ENCODE peak calls at places on chromosomes 16 and 17, in nine cellular contexts. One of them, this sample, is unnamed.

GRCh38 chr16:81818514-81819304 is 39.6 kb downstream of the PLCG2 start:
- DNase-seq in fibroblast of lung: no peak
- DNase-seq in lower lobe of right lung: no peak
- DNase-seq in fibroblast of mammary gland: no peak
- DNase-seq in transverse colon: no peak
- DNase-seq in dorsolateral prefrontal cortex: no peak
- DNase-seq in brain microvascular endothelial cell: no peak
- DNase-seq in tibial nerve: no peak
- DNase-seq in gastrocnemius medialis: no peak
- DNase-seq in this sample: no peak

GRCh38 chr16:70759666-70760065 is 41.3 kb downstream of the VAC14 start:
- DNase-seq in fibroblast of lung: no peak
- DNase-seq in lower lobe of right lung: no peak
- DNase-seq in fibroblast of mammary gland: no peak
- DNase-seq in transverse colon: no peak
- DNase-seq in dorsolateral prefrontal cortex: no peak
- DNase-seq in brain microvascular endothelial cell: no peak
- DNase-seq in tibial nerve: no peak
- DNase-seq in gastrocnemius medialis: no peak
- DNase-seq in this sample: no peak

GRCh38 chr17:36936455-36936934 is 780 bp upstream of the LHX1 start:
- DNase-seq in fibroblast of lung: no peak
- DNase-seq in lower lobe of right lung: no peak
- DNase-seq in fibroblast of mammary gland: no peak
- DNase-seq in transverse colon: no peak
- DNase-seq in dorsolateral prefrontal cortex: no peak
- DNase-seq in brain microvascular endothelial cell: no peak
- DNase-seq in tibial nerve: no peak
- DNase-seq in gastrocnemius medialis: no peak
- DNase-seq in this sample: peak; percentile 36

GRCh38 chr17:35714988-35715387 is 16.5 kb upstream of the RASL10B start:
- DNase-seq in fibroblast of lung: no peak
- DNase-seq in lower lobe of right lung: no peak
- DNase-seq in fibroblast of mammary gland: no peak
- DNase-seq in transverse colon: no peak
- DNase-seq in dorsolateral prefrontal cortex: no peak
- DNase-seq in brain microvascular endothelial cell: no peak
- DNase-seq in tibial nerve: no peak
- DNase-seq in gastrocnemius medialis: no peak
- DNase-seq in this sample: no peak

GRCh38 chr17:10754109-10754508 is 24.3 kb upstream of the TMEM220 start:
- DNase-seq in fibroblast of lung: peak; percentile 16
- DNase-seq in lower lobe of right lung: no peak
- DNase-seq in fibroblast of mammary gland: peak; percentile 41
- DNase-seq in transverse colon: peak; percentile 63
- DNase-seq in dorsolateral prefrontal cortex: no peak
- DNase-seq in brain microvascular endothelial cell: peak; percentile 6
- DNase-seq in tibial nerve: no peak
- DNase-seq in gastrocnemius medialis: no peak
- DNase-seq in this sample: peak; percentile 46

GRCh38 chr16:11877374-11877773 is 26.0 kb upstream of the RSL1D1 start:
- DNase-seq in fibroblast of lung: peak; percentile 15
- DNase-seq in lower lobe of right lung: no peak
- DNase-seq in fibroblast of mammary gland: peak; percentile 41
- DNase-seq in transverse colon: no peak
- DNase-seq in dorsolateral prefrontal cortex: no peak
- DNase-seq in brain microvascular endothelial cell: no peak
- DNase-seq in tibial nerve: no peak
- DNase-seq in gastrocnemius medialis: no peak
- DNase-seq in this sample: no peak

GRCh38 chr17:39486242-39486641 is 25.0 kb downstream of the CDK12 start:
- DNase-seq in fibroblast of lung: peak; percentile 70
- DNase-seq in lower lobe of right lung: no peak
- DNase-seq in fibroblast of mammary gland: peak; percentile 66
- DNase-seq in transverse colon: no peak
- DNase-seq in dorsolateral prefrontal cortex: no peak
- DNase-seq in brain microvascular endothelial cell: peak; percentile 41
- DNase-seq in tibial nerve: no peak
- DNase-seq in gastrocnemius medialis: no peak
- DNase-seq in this sample: no peak

GRCh38 chr17:2710804-2711607 is 558 bp downstream of the CLUH start:
- DNase-seq in fibroblast of lung: no peak
- DNase-seq in lower lobe of right lung: peak; percentile 64
- DNase-seq in fibroblast of mammary gland: no peak
- DNase-seq in transverse colon: peak; percentile 41
- DNase-seq in dorsolateral prefrontal cortex: no peak
- DNase-seq in brain microvascular endothelial cell: no peak
- DNase-seq in tibial nerve: no peak
- DNase-seq in gastrocnemius medialis: peak; percentile 39
- DNase-seq in this sample: no peak

GRCh38 chr16:84986102-84986501 is 25.2 kb downstream of the ZDHHC7 start:
- DNase-seq in fibroblast of lung: no peak
- DNase-seq in lower lobe of right lung: peak; percentile 37
- DNase-seq in fibroblast of mammary gland: no peak
- DNase-seq in transverse colon: no peak
- DNase-seq in dorsolateral prefrontal cortex: peak; percentile 53
- DNase-seq in brain microvascular endothelial cell: no peak
- DNase-seq in tibial nerve: no peak
- DNase-seq in gastrocnemius medialis: no peak
- DNase-seq in this sample: no peak

GRCh38 chr16:84986879-84987278 is 24.5 kb downstream of the ZDHHC7 start:
- DNase-seq in fibroblast of lung: no peak
- DNase-seq in lower lobe of right lung: peak; percentile 8
- DNase-seq in fibroblast of mammary gland: no peak
- DNase-seq in transverse colon: no peak
- DNase-seq in dorsolateral prefrontal cortex: no peak
- DNase-seq in brain microvascular endothelial cell: no peak
- DNase-seq in tibial nerve: no peak
- DNase-seq in gastrocnemius medialis: no peak
- DNase-seq in this sample: no peak

GRCh38 chr16:84989791-84990620 is 21.3 kb downstream of the ZDHHC7 start:
- DNase-seq in fibroblast of lung: no peak
- DNase-seq in lower lobe of right lung: peak; percentile 33
- DNase-seq in fibroblast of mammary gland: no peak
- DNase-seq in transverse colon: no peak
- DNase-seq in dorsolateral prefrontal cortex: no peak
- DNase-seq in brain microvascular endothelial cell: no peak
- DNase-seq in tibial nerve: no peak
- DNase-seq in gastrocnemius medialis: no peak
- DNase-seq in this sample: no peak

GRCh38 chr16:84990782-84991181 is 20.6 kb downstream of the ZDHHC7 start:
- DNase-seq in fibroblast of lung: no peak
- DNase-seq in lower lobe of right lung: peak; percentile 36
- DNase-seq in fibroblast of mammary gland: no peak
- DNase-seq in transverse colon: no peak
- DNase-seq in dorsolateral prefrontal cortex: no peak
- DNase-seq in brain microvascular endothelial cell: no peak
- DNase-seq in tibial nerve: no peak
- DNase-seq in gastrocnemius medialis: no peak
- DNase-seq in this sample: no peak

GRCh38 chr16:84988328-84989080 is 22.8 kb downstream of the ZDHHC7 start:
- DNase-seq in fibroblast of lung: no peak
- DNase-seq in lower lobe of right lung: peak; percentile 38
- DNase-seq in fibroblast of mammary gland: no peak
- DNase-seq in transverse colon: no peak
- DNase-seq in dorsolateral prefrontal cortex: no peak
- DNase-seq in brain microvascular endothelial cell: no peak
- DNase-seq in tibial nerve: no peak
- DNase-seq in gastrocnemius medialis: no peak
- DNase-seq in this sample: no peak
- TF ChIP-seq CTCF in fibroblast of lung: no peak
- TF ChIP-seq CTCF in lower lobe of right lung: no peak
- TF ChIP-seq CTCF in fibroblast of mammary gland: no peak
- TF ChIP-seq CTCF in transverse colon: no peak
- TF ChIP-seq CTCF in dorsolateral prefrontal cortex: no peak
- TF ChIP-seq CTCF in brain microvascular endothelial cell: peak; percentile 23
- TF ChIP-seq CTCF in tibial nerve: no peak
- TF ChIP-seq CTCF in gastrocnemius medialis: no peak
- TF ChIP-seq CTCF in this sample: no peak

DNA sequence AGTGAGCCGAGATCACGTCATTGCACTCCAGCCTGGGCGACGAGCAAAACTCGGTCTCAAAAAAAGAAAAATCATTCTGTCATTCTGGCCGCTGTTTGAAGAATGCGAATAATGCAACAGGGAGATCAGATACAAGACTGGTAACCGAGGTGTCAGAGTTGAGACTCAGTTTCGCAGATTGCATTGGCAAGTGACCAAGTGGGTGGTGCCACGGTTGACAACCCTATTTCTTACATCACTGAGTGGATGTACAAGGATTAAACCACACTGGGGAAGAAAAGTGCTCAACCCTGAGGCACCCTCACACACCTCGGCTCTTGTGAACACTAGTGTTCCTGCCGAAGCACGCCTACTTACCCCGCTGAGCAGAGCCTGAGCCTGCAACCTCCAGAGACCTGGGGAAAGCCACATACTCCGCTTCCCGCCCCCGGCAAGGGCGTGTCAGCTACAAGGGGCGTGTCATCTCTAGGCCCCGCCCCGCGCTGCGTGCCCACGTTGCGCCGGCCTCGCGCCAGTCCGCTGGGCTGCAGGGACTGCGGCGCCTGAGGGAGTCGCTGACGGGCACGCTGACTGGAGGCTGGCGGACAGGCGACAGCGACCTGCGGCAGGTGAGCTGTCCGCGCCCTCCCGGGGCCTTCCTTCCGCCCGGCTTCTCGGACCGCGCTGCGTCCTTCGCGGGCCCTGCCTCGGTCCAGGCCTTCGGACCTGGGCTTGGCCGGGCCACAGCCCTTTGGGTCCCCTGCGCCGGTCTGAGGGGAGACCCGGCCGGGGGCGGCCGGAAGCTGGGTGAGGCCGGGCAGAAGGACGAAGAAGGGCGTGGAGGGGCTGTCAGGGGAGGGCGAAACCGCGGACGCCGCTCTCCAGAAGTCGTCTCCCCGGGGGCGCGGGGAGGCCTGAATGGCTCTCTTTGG is at the start of gene HMOX2:
- DNase-seq in fibroblast of lung: peak; percentile 87
- DNase-seq in lower lobe of right lung: peak; percentile 95
- DNase-seq in fibroblast of mammary gland: peak; percentile 88
- DNase-seq in transverse colon: peak; percentile 96
- DNase-seq in dorsolateral prefrontal cortex: peak; percentile 93
- DNase-seq in brain microvascular endothelial cell: peak; percentile 86
- DNase-seq in tibial nerve: peak; percentile 86
- DNase-seq in gastrocnemius medialis: peak; percentile 91
- DNase-seq in this sample: peak; percentile 98
- TF ChIP-seq CTCF in fibroblast of lung: peak; percentile 34
- TF ChIP-seq CTCF in lower lobe of right lung: peak; percentile 58
- TF ChIP-seq CTCF in fibroblast of mammary gland: no peak
- TF ChIP-seq CTCF in transverse colon: peak; percentile 37
- TF ChIP-seq CTCF in dorsolateral prefrontal cortex: no peak
- TF ChIP-seq CTCF in brain microvascular endothelial cell: peak; percentile 38
- TF ChIP-seq CTCF in tibial nerve: peak; percentile 45
- TF ChIP-seq CTCF in gastrocnemius medialis: no peak
- TF ChIP-seq CTCF in this sample: peak; percentile 63

DNA sequence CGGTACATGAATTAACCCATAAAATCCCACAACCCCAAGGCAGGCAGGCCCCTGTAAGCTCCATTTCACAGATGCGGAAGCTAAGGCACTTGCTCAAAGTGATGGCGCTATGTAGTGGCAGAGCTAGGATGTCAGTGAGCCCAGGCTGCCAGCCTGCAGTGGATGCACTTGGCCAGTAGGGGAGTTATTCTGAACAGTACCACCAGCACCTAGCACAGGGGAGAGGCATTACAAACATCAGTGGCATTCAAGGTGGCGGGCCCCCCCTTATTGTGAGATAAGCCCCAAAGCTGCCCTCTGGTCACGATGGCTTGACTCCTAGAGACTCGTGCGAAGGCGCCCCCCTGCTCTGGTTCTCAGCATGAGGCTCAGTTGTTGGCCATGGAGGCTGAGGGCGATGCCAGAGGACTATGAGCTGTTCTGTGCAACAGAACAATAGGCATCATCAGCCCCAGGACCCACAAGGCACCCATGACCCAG is 33.8 kb downstream of the GTF3C1 start:
- DNase-seq in fibroblast of lung: no peak
- DNase-seq in lower lobe of right lung: no peak
- DNase-seq in fibroblast of mammary gland: peak; percentile 21
- DNase-seq in transverse colon: no peak
- DNase-seq in dorsolateral prefrontal cortex: no peak
- DNase-seq in brain microvascular endothelial cell: peak; percentile 19
- DNase-seq in tibial nerve: no peak
- DNase-seq in gastrocnemius medialis: peak; percentile 49
- DNase-seq in this sample: peak; percentile 67
- TF ChIP-seq CTCF in fibroblast of lung: peak; percentile 43
- TF ChIP-seq CTCF in lower lobe of right lung: peak; percentile 38
- TF ChIP-seq CTCF in fibroblast of mammary gland: peak; percentile 58
- TF ChIP-seq CTCF in transverse colon: peak; percentile 35
- TF ChIP-seq CTCF in dorsolateral prefrontal cortex: peak; percentile 28
- TF ChIP-seq CTCF in brain microvascular endothelial cell: peak; percentile 84
- TF ChIP-seq CTCF in tibial nerve: no peak
- TF ChIP-seq CTCF in gastrocnemius medialis: peak; percentile 56
- TF ChIP-seq CTCF in this sample: peak; percentile 17

DNA sequence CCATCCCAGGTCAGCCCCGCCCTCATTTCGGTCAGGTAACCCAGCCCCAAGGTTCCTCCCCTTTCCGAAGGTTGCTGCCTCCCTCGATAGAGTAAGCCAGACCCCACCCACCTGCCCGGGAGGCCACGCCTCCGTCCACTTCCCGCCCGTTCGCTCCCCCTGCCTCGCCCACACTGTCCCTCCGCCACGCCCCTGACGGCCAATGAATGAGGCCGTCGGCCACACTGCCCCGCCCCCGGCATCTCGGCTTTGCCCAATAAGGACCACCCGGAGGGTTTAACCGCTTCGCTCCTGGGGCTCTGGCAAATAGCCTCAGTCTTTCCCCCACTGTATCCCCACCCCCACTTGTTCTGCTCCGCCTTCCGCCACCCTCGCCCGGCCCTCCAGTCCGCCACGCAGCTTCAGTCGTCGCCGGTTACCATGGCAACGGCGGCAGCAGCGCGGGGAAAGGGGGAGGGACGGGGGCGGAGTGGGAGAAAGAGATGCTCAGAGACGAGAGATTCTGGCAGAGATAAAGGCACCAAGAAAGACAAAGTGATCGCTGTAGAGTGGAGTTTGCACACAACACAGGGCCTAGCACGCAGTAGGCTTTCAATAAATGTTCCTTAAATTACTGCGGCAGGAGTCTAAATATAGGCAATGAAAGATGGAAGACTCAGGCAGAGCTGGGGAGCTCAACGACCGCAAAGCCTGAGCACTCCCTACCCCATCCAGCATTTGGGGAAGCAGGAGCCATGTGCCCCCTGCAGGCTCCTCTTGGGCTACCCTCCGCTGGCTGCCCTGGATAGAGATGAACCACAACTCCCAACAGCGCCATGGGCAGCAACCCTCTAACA is 5.1 kb downstream of the DLG4 start:
- DNase-seq in fibroblast of lung: peak; percentile 96
- DNase-seq in lower lobe of right lung: peak; percentile 99
- DNase-seq in fibroblast of mammary gland: peak; percentile 94
- DNase-seq in transverse colon: peak; percentile 99
- DNase-seq in dorsolateral prefrontal cortex: peak; percentile 97
- DNase-seq in brain microvascular endothelial cell: peak; percentile 97
- DNase-seq in tibial nerve: peak; percentile 94
- DNase-seq in gastrocnemius medialis: peak; percentile 91
- DNase-seq in this sample: peak; percentile 98
- TF ChIP-seq CTCF in fibroblast of lung: peak; percentile 58
- TF ChIP-seq CTCF in lower lobe of right lung: peak; percentile 52
- TF ChIP-seq CTCF in fibroblast of mammary gland: peak; percentile 55
- TF ChIP-seq CTCF in transverse colon: peak; percentile 37
- TF ChIP-seq CTCF in dorsolateral prefrontal cortex: no peak
- TF ChIP-seq CTCF in brain microvascular endothelial cell: peak; percentile 75
- TF ChIP-seq CTCF in tibial nerve: peak; percentile 55
- TF ChIP-seq CTCF in gastrocnemius medialis: peak; percentile 40
- TF ChIP-seq CTCF in this sample: peak; percentile 41

GRCh38 chr16:65218348-65218747 is 96.5 kb upstream of the CDH11 start:
- DNase-seq in fibroblast of lung: no peak
- DNase-seq in lower lobe of right lung: no peak
- DNase-seq in fibroblast of mammary gland: no peak
- DNase-seq in transverse colon: no peak
- DNase-seq in dorsolateral prefrontal cortex: no peak
- DNase-seq in brain microvascular endothelial cell: no peak
- DNase-seq in tibial nerve: no peak
- DNase-seq in gastrocnemius medialis: no peak
- DNase-seq in this sample: no peak
- TF ChIP-seq CTCF in fibroblast of lung: no peak
- TF ChIP-seq CTCF in lower lobe of right lung: no peak
- TF ChIP-seq CTCF in fibroblast of mammary gland: no peak
- TF ChIP-seq CTCF in transverse colon: no peak
- TF ChIP-seq CTCF in dorsolateral prefrontal cortex: no peak
- TF ChIP-seq CTCF in brain microvascular endothelial cell: no peak
- TF ChIP-seq CTCF in tibial nerve: no peak
- TF ChIP-seq CTCF in gastrocnemius medialis: no peak
- TF ChIP-seq CTCF in this sample: no peak

This sample was measured in GM13976.